ENCODE peak calls at places on chromosomes 3 and 15, in six cellular contexts. I, C, L, B, V and F are unnamed samples.

GRCh38 chr15:25089577-25089976 is 134.8 kb downstream of the SNRPN start:
- DNase-seq in I (no peak), C (no peak), L (no peak), B (no peak), V (no peak), F (no peak)

GRCh38 chr3:129416408-129416807 is 12.0 kb downstream of the EFCAB12 start:
- DNase-seq in I (no peak), C (no peak), L (no peak), B (no peak), V (no peak), F (no peak)

GRCh38 chr3:123576119-123576518 is 8.7 kb downstream of the HACD2 start:
- DNase-seq in I (peak), C (no peak), L (no peak), B (no peak), V (no peak), F (no peak)

GRCh38 chr15:23860290-23860751 is 173.2 kb upstream of the NDN start:
- DNase-seq in I (no peak), C (no peak), L (no peak), B (no peak), V (no peak), F (no peak)

GRCh38 chr3:53800041-53800440 is 46.2 kb downstream of the CHDH start:
- DNase-seq in I (no peak), C (no peak), L (no peak), B (no peak), V (no peak), F (no peak)

GRCh38 chr3:101809178-101810022 is 30.4 kb downstream of the NXPE3 start:
- DNase-seq in I (peak), C (no peak), L (no peak), B (no peak), V (no peak), F (peak)

GRCh38 chr3:151866711-151867410 is 6.6 kb upstream of the SUCNR1 start:
- DNase-seq in I (no peak), C (no peak), L (no peak), B (no peak), V (no peak), F (no peak)

GRCh38 chr3:146507331-146508120 is 36.9 kb downstream of the PLSCR1 start:
- DNase-seq in I (no peak), C (no peak), L (no peak), B (no peak), V (no peak), F (no peak)

GRCh38 chr3:31532587-31533168 is at the start of gene STT3B:
- DNase-seq in I (peak), C (peak), L (peak), B (peak), V (peak), F (no peak)

GRCh38 chr3:151107177-151107576 is 21.7 kb downstream of the MED12L start:
- DNase-seq in I (no peak), C (no peak), L (no peak), B (no peak), V (no peak), F (no peak)

GRCh38 chr3:127689266-127689860 is 16.6 kb downstream of the ABTB1 start:
- DNase-seq in I (no peak), C (no peak), L (peak), B (no peak), V (no peak), F (no peak)
- TF ChIP-seq CTCF in I (no peak), C (no peak), L (no peak), B (no peak), V (no peak), F (no peak)

GRCh38 chr3:21020043-21020442 is 731.0 kb downstream of the ZNF385D start:
- DNase-seq in I (no peak), C (no peak), L (no peak), B (no peak), V (no peak), F (no peak)

GRCh38 chr3:21013566-21013965 is 737.4 kb downstream of the ZNF385D start:
- DNase-seq in I (no peak), C (no peak), L (no peak), B (no peak), V (no peak), F (no peak)

GRCh38 chr3:21020681-21021080 is 730.3 kb downstream of the ZNF385D start:
- DNase-seq in I (no peak), C (no peak), L (no peak), B (no peak), V (no peak), F (no peak)

GRCh38 chr3:21017115-21017852 is 733.7 kb downstream of the ZNF385D start:
- DNase-seq in I (peak), C (no peak), L (no peak), B (no peak), V (no peak), F (peak)
- TF ChIP-seq CTCF in I (peak), C (no peak), L (peak), B (peak), V (peak), F (peak)

GRCh38 chr3:75341324-75342067 is 322.6 kb upstream of the FRG2C start:
- DNase-seq in I (no peak), C (no peak), L (no peak), B (no peak), V (no peak), F (peak)
- TF ChIP-seq CTCF in I (no peak), C (no peak), L (no peak), B (no peak), V (no peak), F (no peak)

DNA sequence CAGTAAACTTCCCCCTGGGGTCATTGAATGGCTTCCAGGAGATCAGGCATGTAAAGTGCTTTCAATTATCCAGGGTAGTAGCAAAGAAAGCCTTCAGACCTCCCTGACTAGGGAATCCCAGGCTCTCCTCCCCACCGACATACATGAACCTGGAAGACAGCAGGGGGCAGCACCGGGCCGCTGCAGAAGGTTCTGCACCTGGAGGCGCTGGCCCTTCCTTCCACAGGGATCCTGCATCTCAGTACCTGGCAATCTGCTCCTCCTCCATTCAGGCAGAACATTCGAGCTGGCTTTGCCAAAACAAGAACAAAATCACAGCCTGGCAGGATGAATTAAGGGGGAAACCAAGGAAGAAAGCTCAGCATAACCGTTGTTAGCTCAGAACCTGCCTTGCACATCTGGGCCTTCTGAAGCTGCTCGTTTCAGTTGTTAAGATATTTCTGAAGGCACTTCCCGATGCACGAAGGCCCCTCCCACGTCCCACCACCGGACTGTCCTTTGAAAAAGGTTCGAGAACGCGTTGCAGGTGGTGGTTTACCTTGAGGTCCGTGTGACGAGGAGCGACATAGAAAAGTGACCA is 237.7 kb downstream of the SLCO3A1 start:
- DNase-seq in I (no peak), C (no peak), L (peak), B (no peak), V (no peak), F (peak)
- TF ChIP-seq CTCF in I (peak), C (no peak), L (peak), B (peak), V (peak), F (peak)

GRCh38 chr3:188064831-188065493 is 89.0 kb upstream of the LPP start:
- DNase-seq in I (peak), C (no peak), L (no peak), B (no peak), V (no peak), F (no peak)

GRCh38 chr3:188060436-188060835 is 93.5 kb upstream of the LPP start:
- DNase-seq in I (no peak), C (no peak), L (no peak), B (no peak), V (no peak), F (no peak)

GRCh38 chr3:188058569-188059184 is 95.3 kb upstream of the LPP start:
- DNase-seq in I (no peak), C (no peak), L (no peak), B (no peak), V (no peak), F (no peak)

GRCh38 chr3:188059346-188059745 is 94.6 kb upstream of the LPP start:
- DNase-seq in I (no peak), C (no peak), L (no peak), B (no peak), V (no peak), F (no peak)

DNA sequence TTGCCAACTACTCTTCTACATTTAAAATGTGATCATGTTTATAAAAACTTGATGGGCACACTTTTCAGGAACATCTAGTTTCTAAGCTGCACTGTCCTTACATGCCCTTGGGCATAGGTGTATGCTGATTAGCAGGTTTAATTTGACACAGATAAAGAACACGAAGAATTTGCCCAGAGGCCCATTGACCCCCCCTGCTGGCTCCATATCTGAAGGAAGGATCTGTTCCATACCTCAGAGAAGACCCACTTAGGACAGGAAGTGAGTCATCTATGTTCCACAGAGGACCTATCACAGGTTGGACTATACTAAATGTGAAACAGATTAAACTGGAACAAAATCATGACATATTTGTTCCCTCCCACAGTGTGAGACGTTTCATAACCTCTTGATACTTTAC is 92.8 kb upstream of the LPP start:
- DNase-seq in I (peak), C (no peak), L (no peak), B (no peak), V (no peak), F (no peak)
- TF ChIP-seq CTCF in I (no peak), C (no peak), L (no peak), B (no peak), V (no peak), F (no peak)

DNA sequence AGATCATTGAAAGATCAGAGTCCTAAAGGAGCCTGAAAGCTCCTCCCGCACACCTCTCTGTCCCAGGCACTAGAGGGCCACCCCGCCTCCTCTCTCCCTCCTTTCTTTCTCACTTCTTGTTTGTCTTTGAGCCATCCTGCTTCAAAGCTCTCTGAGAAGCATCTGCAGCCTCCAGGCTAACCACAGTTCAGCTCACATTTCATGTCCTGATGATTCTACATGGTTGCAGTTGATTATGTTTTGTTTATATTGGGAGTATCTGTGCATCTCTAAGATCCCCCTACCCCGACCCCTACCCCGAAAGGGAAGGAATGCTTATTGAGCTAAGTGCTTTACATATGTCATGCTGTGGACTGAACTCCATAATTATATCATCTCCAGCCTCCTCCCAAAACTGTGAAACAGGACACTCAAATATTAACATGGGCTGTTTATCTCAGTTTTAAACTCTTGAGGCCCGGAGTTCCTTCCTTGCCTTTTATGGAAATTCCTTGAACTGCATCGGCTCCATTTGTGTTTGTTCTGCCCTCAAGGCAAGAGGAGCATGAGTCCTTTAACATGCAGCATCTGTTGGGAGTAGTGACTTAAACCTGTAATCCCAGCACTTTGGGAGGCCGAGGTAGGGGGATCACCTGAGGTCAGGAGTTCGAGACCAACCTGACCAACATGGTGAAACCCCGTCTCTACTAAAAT is 30.9 kb downstream of the MGLL start:
- DNase-seq in I (peak), C (no peak), L (no peak), B (peak), V (no peak), F (no peak)
- TF ChIP-seq CTCF in I (peak), C (no peak), L (no peak), B (peak), V (peak), F (no peak)